ENCODE peak calls at places on chromosomes 13 and 19, in ten cellular contexts. V is fibroblast of pulmonary artery; J is Calu3; Y is GM23338; W is smooth muscle cell of the brain vasculature; Q is aorta; A is GM20000; T is Daoy; E is activated CD4-positive, alpha-beta T cell treated with anti-CD3 and anti-CD28 coated beads, Interleukin-2, amount 50 U/mL, for 48 hours; G is LoVo. S is an unnamed sample.

GRCh38 chr19:2848625-2849024 is 7.3 kb downstream of the ZNF555 start:
- DNase-seq in T (no peak), J (no peak), W (no peak), G (no peak), Q (no peak), E (no peak), Y (no peak), V (no peak), A (no peak), S (no peak)

GRCh38 chr19:56637976-56638555 is 4.9 kb upstream of the SMIM17 start:
- DNase-seq in Q (peak), A (peak), J (no peak), G (peak), W (peak), Y (peak), E (peak), V (peak), T (peak), S (no peak)

GRCh38 chr19:35887197-35887596 is 13.1 kb downstream of the NFKBID start:
- DNase-seq in E (no peak), A (no peak), Y (no peak), G (no peak), W (no peak), J (no peak), Q (no peak), V (no peak), T (no peak), S (no peak)

GRCh38 chr19:47005164-47005641 is 14.4 kb upstream of the NPAS1 start:
- DNase-seq in Q (no peak), W (no peak), G (no peak), V (no peak), Y (peak), T (no peak), A (no peak), E (no peak), J (no peak), S (no peak)

GRCh38 chr13:90594694-90595093 is 752.8 kb upstream of the MIR17HG start:
- DNase-seq in V (peak), Q (no peak), T (no peak), W (no peak), E (no peak), A (no peak), G (peak), J (no peak), Y (no peak), S (no peak)

GRCh38 chr19:51330366-51330765 is 11.6 kb downstream of the VSIG10L start:
- DNase-seq in J (no peak), Y (no peak), T (no peak), W (no peak), V (no peak), G (no peak), E (no peak), Q (no peak), A (no peak), S (no peak)

GRCh38 chr13:106917673-106918652 is 350.0 kb upstream of the ARGLU1 start:
- DNase-seq in W (peak), A (peak), G (peak), Y (peak), V (peak), T (peak), E (peak), Q (peak), J (peak), S (peak)

GRCh38 chr19:47729799-47730520 is 15.4 kb upstream of the NOP53 start:
- DNase-seq in T (no peak), V (peak), Y (peak), E (peak), Q (peak), W (no peak), G (peak), A (peak), J (peak), S (peak)

GRCh38 chr19:46728693-46729339 is 11.9 kb upstream of the PRKD2 start:
- DNase-seq in G (peak), T (peak), Y (peak), W (no peak), J (peak), V (peak), E (peak), A (peak), Q (peak), S (no peak)

GRCh38 chr13:44231786-44232516 is 141.7 kb upstream of the SERP2 start:
- DNase-seq in V (peak), Q (no peak), J (peak), A (no peak), Y (peak), E (no peak), T (peak), W (no peak), G (peak), S (peak)

GRCh38 chr19:57068921-57069697 is 50.7 kb upstream of the USP29 start:
- DNase-seq in Q (no peak), J (no peak), E (peak), A (no peak), W (no peak), T (peak), G (no peak), V (no peak), Y (peak), S (no peak)

GRCh38 chr19:46813570-46814358 is 25.4 kb upstream of the SLC1A5 start:
- DNase-seq in E (no peak), G (no peak), W (peak), A (no peak), V (peak), T (no peak), J (peak), Y (no peak), Q (peak), S (no peak)

GRCh38 chr19:4619668-4620294 is 19.5 kb upstream of the TNFAIP8L1 start:
- DNase-seq in G (no peak), A (no peak), Y (no peak), E (no peak), W (no peak), Q (no peak), J (no peak), V (no peak), T (no peak), S (no peak)

GRCh38 chr13:93244141-93244917 is 17.7 kb downstream of the GPC6 start:
- DNase-seq in V (peak), T (peak), E (no peak), G (no peak), J (no peak), A (no peak), Q (peak), W (no peak), Y (no peak), S (no peak)

GRCh38 chr13:42847891-42848663 is 66.7 kb downstream of the FAM216B start:
- DNase-seq in J (no peak), T (no peak), E (no peak), G (no peak), Q (no peak), A (no peak), W (peak), Y (no peak), V (peak), S (no peak)

GRCh38 chr19:33767898-33768413 is 28.7 kb upstream of the KCTD15 start:
- DNase-seq in V (peak), J (peak), Q (no peak), E (peak), Y (peak), G (peak), W (no peak), T (peak), A (no peak), S (no peak)

GRCh38 chr13:108419768-108420167 is 150.2 kb downstream of the TNFSF13B start:
- DNase-seq in E (no peak), Y (no peak), W (no peak), T (no peak), A (no peak), V (no peak), G (no peak), J (no peak), Q (no peak), S (no peak)

GRCh38 chr13:106794131-106794530 is 226.2 kb upstream of the ARGLU1 start:
- DNase-seq in E (no peak), J (no peak), V (no peak), Y (no peak), T (no peak), Q (no peak), A (no peak), G (no peak), W (no peak), S (no peak)

GRCh38 chr13:29505950-29506349 is 89.5 kb downstream of the SLC7A1 start:
- DNase-seq in E (no peak), A (no peak), V (no peak), W (no peak), Q (no peak), J (no peak), G (no peak), T (no peak), Y (no peak), S (no peak)

GRCh38 chr13:23959231-23959862 is 62.0 kb upstream of the C1QTNF9B start:
- DNase-seq in T (no peak), A (no peak), V (peak), Q (no peak), J (no peak), G (no peak), Y (no peak), W (no peak), E (no peak), S (no peak)

GRCh38 chr19:10206226-10206873 is 11.6 kb upstream of the DNMT1 start:
- DNase-seq in Y (no peak), G (no peak), V (peak), J (peak), E (no peak), W (no peak), T (peak), A (no peak), Q (no peak), S (no peak)

GRCh38 chr19:2569596-2570465 is 93.9 kb downstream of the GADD45B start:
- DNase-seq in J (no peak), G (no peak), A (no peak), E (no peak), V (no peak), T (no peak), W (no peak), Q (peak), Y (no peak), S (peak)

GRCh38 chr19:38696733-38697055 is 47.6 kb downstream of the CAPN12 start:
- DNase-seq in T (no peak), Q (no peak), W (no peak), A (no peak), E (no peak), J (no peak), V (no peak), Y (no peak), G (no peak), S (no peak)

GRCh38 chr19:7280940-7281666 is 13.1 kb downstream of the INSR start:
- DNase-seq in Y (no peak), V (no peak), Q (no peak), J (no peak), E (no peak), A (no peak), G (no peak), W (no peak), T (no peak), S (no peak)